ENCODE peak calls at places on chromosomes 11 and 22, in five cellular contexts. U, F, A, H and X are unnamed samples.

GRCh38 chr11:122754553-122755322 is 83.6 kb upstream of the CRTAM start:
- DNase-seq in U (no peak), F (no peak), A (peak; percentile 77), H (no peak), X (no peak)

GRCh38 chr11:74449369-74449931 is 17.9 kb downstream of the KCNE3 start:
- DNase-seq in U (peak; percentile 85), F (peak; percentile 69), A (peak; percentile 82), H (peak; percentile 92), X (peak; percentile 52)

GRCh38 chr11:87597696-87598095 is 560.0 kb downstream of the TMEM135 start:
- DNase-seq in U (no peak), F (no peak), A (peak; percentile 32), H (peak; percentile 69), X (no peak)

GRCh38 chr11:73001615-73002014 is 140.5 kb downstream of the FCHSD2 start:
- DNase-seq in U (no peak), F (no peak), A (no peak), H (peak; percentile 11), X (no peak)

GRCh38 chr22:42227435-42227834 is 43.0 kb downstream of the TCF20 start:
- DNase-seq in U (no peak), F (no peak), A (no peak), H (no peak), X (no peak)

GRCh38 chr22:40401532-40401931 is 31.1 kb downstream of the SGSM3 start:
- DNase-seq in U (no peak), F (no peak), A (no peak), H (no peak), X (no peak)

GRCh38 chr11:130675456-130675855 is 227.0 kb downstream of the ADAMTS15 start:
- DNase-seq in U (no peak), F (peak; percentile 58), A (no peak), H (no peak), X (peak; percentile 48)

GRCh38 chr11:94134651-94135512 is 6.2 kb downstream of the PANX1 start:
- DNase-seq in U (no peak), F (peak; percentile 88), A (no peak), H (no peak), X (no peak)

GRCh38 chr11:19087658-19088057 is 27.1 kb upstream of the MRGPRX2 start:
- DNase-seq in U (no peak), F (peak; percentile 95), A (no peak), H (no peak), X (no peak)

GRCh38 chr22:38454361-38455062 is 487 bp downstream of the KCNJ4 start:
- DNase-seq in U (no peak), F (no peak), A (no peak), H (no peak), X (no peak)

GRCh38 chr22:32177221-32177765 is 18.2 kb upstream of the C22orf42 start:
- DNase-seq in U (no peak), F (no peak), A (peak; percentile 44), H (no peak), X (no peak)

GRCh38 chr11:45892856-45893255 is 7.4 kb downstream of the MAPK8IP1 start:
- DNase-seq in U (no peak), F (no peak), A (no peak), H (no peak), X (no peak)

GRCh38 chr11:11491014-11491413 is 130.8 kb downstream of the GALNT18 start:
- DNase-seq in U (no peak), F (no peak), A (no peak), H (no peak), X (no peak)